ENCODE peak calls at places on chromosomes 5 and 9, in five cellular contexts. Q, O, X, G and A are unnamed samples.

GRCh38 chr9:81083821-81084512 is 605.4 kb downstream of the TLE1 start:
- DNase-seq in Q (peak), O (no peak), X (no peak), G (peak), A (no peak)

GRCh38 chr5:108629779-108630178 is 117.9 kb upstream of the FER start:
- DNase-seq in Q (no peak), O (no peak), X (no peak), G (no peak), A (no peak)

GRCh38 chr9:89408628-89409101 is 89.2 kb downstream of the SEMA4D start:
- DNase-seq in Q (no peak), O (no peak), X (no peak), G (peak), A (peak)

GRCh38 chr9:126906086-126906485 is 8.5 kb upstream of the RALGPS1 start:
- DNase-seq in Q (no peak), O (no peak), X (no peak), G (no peak), A (no peak)

GRCh38 chr5:38830521-38831051 is 15.2 kb upstream of the OSMR start:
- DNase-seq in Q (peak), O (no peak), X (no peak), G (no peak), A (no peak)

GRCh38 chr5:123088031-123088805 is 823 bp upstream of the PRDM6 start:
- DNase-seq in Q (no peak), O (no peak), X (no peak), G (no peak), A (no peak)

GRCh38 chr5:127994087-127994660 is 89.4 kb upstream of the SLC12A2 start:
- DNase-seq in Q (no peak), O (no peak), X (no peak), G (no peak), A (no peak)

GRCh38 chr5:122368845-122369244 is 56.8 kb downstream of the SNCAIP start:
- DNase-seq in Q (no peak), O (no peak), X (no peak), G (no peak), A (no peak)

GRCh38 chr5:115559524-115559923 is 14.9 kb upstream of the FEM1C start:
- DNase-seq in Q (peak), O (no peak), X (no peak), G (no peak), A (no peak)

GRCh38 chr9:131656356-131657030 is 83.4 kb downstream of the RAPGEF1 start:
- DNase-seq in Q (no peak), O (no peak), X (no peak), G (peak), A (peak)

GRCh38 chr9:93813221-93813620 is 141.9 kb downstream of the BARX1 start:
- DNase-seq in Q (no peak), O (no peak), X (no peak), G (no peak), A (no peak)

GRCh38 chr5:58775699-58776098 is 192.8 kb downstream of the RAB3C start:
- DNase-seq in Q (no peak), O (no peak), X (no peak), G (no peak), A (no peak)

GRCh38 chr5:88826959-88827585 is 55.9 kb downstream of the MEF2C start:
- DNase-seq in Q (peak), O (no peak), X (peak), G (peak), A (no peak)

GRCh38 chr9:112006361-112007020 is 109.9 kb downstream of the UGCG start:
- DNase-seq in Q (no peak), O (no peak), X (no peak), G (no peak), A (no peak)

GRCh38 chr9:128702949-128703615 is 779 bp downstream of the PKN3 start:
- DNase-seq in Q (peak), O (no peak), X (no peak), G (no peak), A (peak)

GRCh38 chr5:143964919-143965318 is 153.0 kb downstream of the HMHB1 start:
- DNase-seq in Q (no peak), O (no peak), X (no peak), G (peak), A (no peak)

GRCh38 chr9:109600142-109600541 is 102.0 kb upstream of the PTPN3 start:
- DNase-seq in Q (peak), O (no peak), X (no peak), G (no peak), A (no peak)

GRCh38 chr5:8363133-8363532 is 494.2 kb downstream of the MTRR start:
- DNase-seq in Q (no peak), O (no peak), X (no peak), G (no peak), A (no peak)

GRCh38 chr5:180234271-180234670 is 25.3 kb upstream of the RASGEF1C start:
- DNase-seq in Q (no peak), O (no peak), X (no peak), G (no peak), A (no peak)

GRCh38 chr5:139692605-139693340 is 44.6 kb downstream of the CXXC5 start:
- DNase-seq in Q (no peak), O (no peak), X (no peak), G (no peak), A (no peak)

GRCh38 chr9:68927165-68927564 is 86.7 kb downstream of the PRKACG start:
- DNase-seq in Q (no peak), O (no peak), X (no peak), G (no peak), A (no peak)

GRCh38 chr9:15430920-15431844 is 8.5 kb downstream of the SNAPC3 start:
- DNase-seq in Q (no peak), O (no peak), X (no peak), G (no peak), A (no peak)

GRCh38 chr9:110189001-110189400 is 19.0 kb downstream of the C9orf152 start:
- DNase-seq in Q (no peak), O (no peak), X (no peak), G (no peak), A (no peak)

GRCh38 chr9:79287881-79288280 is 283.9 kb upstream of the TLE4 start:
- DNase-seq in Q (no peak), O (no peak), X (no peak), G (no peak), A (no peak)

GRCh38 chr9:77163889-77164288 is 13.4 kb upstream of the VPS13A start:
- DNase-seq in Q (peak), O (no peak), X (no peak), G (no peak), A (no peak)

GRCh38 chr9:9820411-9820810 is 792.4 kb downstream of the PTPRD start:
- DNase-seq in Q (no peak), O (no peak), X (no peak), G (no peak), A (no peak)

GRCh38 chr5:181221105-181221791 is 1.8 kb upstream of the TRIM41 start:
- DNase-seq in Q (no peak), O (no peak), X (no peak), G (no peak), A (no peak)

GRCh38 chr5:150208187-150209015 is 18.5 kb downstream of the SLC6A7 start:
- DNase-seq in Q (peak), O (no peak), X (no peak), G (no peak), A (no peak)

GRCh38 chr5:176658007-176658599 is 10.8 kb downstream of the TSPAN17 start:
- DNase-seq in Q (peak), O (peak), X (peak), G (peak), A (peak)

GRCh38 chr5:13601152-13601551 is 343.3 kb downstream of the DNAH5 start:
- DNase-seq in Q (peak), O (no peak), X (no peak), G (no peak), A (no peak)

GRCh38 chr5:54836959-54837534 is 148.3 kb downstream of the ESM1 start:
- DNase-seq in Q (peak), O (no peak), X (no peak), G (no peak), A (no peak)

GRCh38 chr5:122401991-122402710 is 90.1 kb downstream of the SNCAIP start:
- DNase-seq in Q (no peak), O (peak), X (no peak), G (no peak), A (no peak)